ENCODE peak calls at places on chromosomes 13 and 19, in eight cellular contexts. M, B, Y, O, P, X, S and Q are unnamed samples.

GRCh38 chr13:95137096-95137495 is 164.2 kb downstream of the ABCC4 start:
- DNase-seq in M (no peak), B (no peak), Y (no peak), O (no peak), P (no peak), X (peak), S (no peak), Q (no peak)

GRCh38 chr13:77507931-77508776 is 27.4 kb upstream of the SCEL start:
- DNase-seq in M (no peak), B (no peak), Y (no peak), O (peak), P (peak), X (peak), S (no peak), Q (no peak)

GRCh38 chr19:35513231-35513974 is at the start of gene DMKN:
- DNase-seq in M (no peak), B (no peak), Y (no peak), O (peak), P (peak), X (peak), S (no peak), Q (no peak)

GRCh38 chr13:46629811-46630413 is 76.9 kb downstream of the LRCH1 start:
- DNase-seq in M (no peak), B (no peak), Y (no peak), O (no peak), P (no peak), X (no peak), S (no peak), Q (no peak)

GRCh38 chr13:94416454-94417080 is 62.9 kb downstream of the DCT start:
- DNase-seq in M (no peak), B (no peak), Y (no peak), O (peak), P (no peak), X (peak), S (no peak), Q (no peak)

GRCh38 chr13:111862836-111863815 is 203.8 kb upstream of the SOX1 start:
- DNase-seq in M (no peak), B (no peak), Y (no peak), O (no peak), P (no peak), X (no peak), S (no peak), Q (no peak)

GRCh38 chr19:58182577-58182988 is 278 bp upstream of the ZNF274 start:
- DNase-seq in M (no peak), B (no peak), Y (no peak), O (no peak), P (no peak), X (no peak), S (no peak), Q (no peak)

GRCh38 chr13:113771709-113772331 is 12.8 kb downstream of the TMEM255B start:
- DNase-seq in M (no peak), B (no peak), Y (no peak), O (no peak), P (no peak), X (peak), S (no peak), Q (no peak)

GRCh38 chr19:57317503-57317902 is 2.8 kb upstream of the ZNF543 start:
- DNase-seq in M (no peak), B (no peak), Y (no peak), O (peak), P (no peak), X (no peak), S (no peak), Q (no peak)

GRCh38 chr13:99028890-99029289 is 51.0 kb upstream of the DOCK9 start:
- DNase-seq in M (peak), B (no peak), Y (no peak), O (no peak), P (no peak), X (peak), S (no peak), Q (no peak)

GRCh38 chr13:40666905-40667621 is 622 bp upstream of the FOXO1 start:
- DNase-seq in M (peak), B (peak), Y (no peak), O (peak), P (peak), X (no peak), S (no peak), Q (no peak)

GRCh38 chr13:80379245-80379644 is 38.3 kb upstream of the SPRY2 start:
- DNase-seq in M (no peak), B (no peak), Y (no peak), O (peak), P (peak), X (peak), S (no peak), Q (peak)

GRCh38 chr19:47433121-47433520 is 13.8 kb upstream of the MEIS3 start:
- DNase-seq in M (no peak), B (no peak), Y (no peak), O (no peak), P (no peak), X (no peak), S (no peak), Q (no peak)